ENCODE peak calls at places on chromosomes 6 and 20, in five cellular contexts. T is DMS153; R is psoas muscle; K is left cardiac atrium; J is stimulated activated CD4-positive, alpha-beta T cell treated with anti-CD3 and anti-CD28 coated beads, Interleukin-1b, Interleukin-23, amount 100 ng/mL, for 24 hours. A is an unnamed sample.
A peak's percentile ranks its signal among the peaks of the same experiment; 100 is the strongest.

GRCh38 chr6:135995160-135995898 is 143.8 kb downstream of the PDE7B start:
- DNase-seq in T (no peak), K (no peak), J (no peak), R (no peak), A (no peak)

GRCh38 chr6:11575408-11576033 is 38.0 kb downstream of the TMEM170B start:
- DNase-seq in R (no peak), K (peak; percentile 34), T (peak; percentile 3), J (peak; percentile 21), A (peak; percentile 35)

GRCh38 chr20:43915209-43916072 is 789 bp downstream of the TOX2 start:
- DNase-seq in J (no peak), R (no peak), K (no peak), T (no peak), A (no peak)

GRCh38 chr20:51387125-51387865 is 155.2 kb downstream of the NFATC2 start:
- DNase-seq in T (no peak), J (no peak), R (no peak), K (no peak), A (no peak)

GRCh38 chr20:1891263-1892121 is 3.7 kb upstream of the SIRPA start:
- DNase-seq in K (no peak), R (no peak), T (no peak), J (no peak), A (no peak)

GRCh38 chr20:37992802-37993538 is 40.3 kb downstream of the TTI1 start:
- DNase-seq in T (no peak), K (peak; percentile 43), R (peak; percentile 49), J (peak; percentile 14), A (no peak)

GRCh38 chr6:95143408-95144180 is 433.7 kb upstream of the MANEA start:
- DNase-seq in J (no peak), K (no peak), T (no peak), R (no peak), A (no peak)

GRCh38 chr20:47355489-47356219 is 845 bp downstream of the ZMYND8 start:
- DNase-seq in J (no peak), K (no peak), T (no peak), R (no peak), A (no peak)

GRCh38 chr20:2865630-2866029 is 7.7 kb upstream of the PTPRA start:
- DNase-seq in J (no peak), K (no peak), T (no peak), R (no peak), A (no peak)

GRCh38 chr20:4325548-4326187 is 310.3 kb upstream of the RNF24 start:
- DNase-seq in K (no peak), T (no peak), J (no peak), R (no peak), A (peak; percentile 24)

GRCh38 chr20:7226156-7226555 is 458.7 kb downstream of the BMP2 start:
- DNase-seq in J (no peak), K (no peak), T (no peak), R (no peak), A (no peak)

GRCh38 chr6:958531-958930 is 265.6 kb upstream of the EXOC2 start:
- DNase-seq in K (no peak), J (no peak), R (no peak), T (no peak), A (no peak)

GRCh38 chr6:8499540-8499939 is 64.2 kb upstream of the SLC35B3 start:
- DNase-seq in K (no peak), R (no peak), T (no peak), J (no peak), A (no peak)

GRCh38 chr20:38216736-38217595 is 43.6 kb downstream of the KIAA1755 start:
- DNase-seq in T (no peak), R (no peak), K (no peak), J (no peak), A (no peak)

A was measured in uterus.